ENCODE peak calls at places on chromosomes 1 and 21, in seven cellular contexts. A, P, L, Y, X, E and F are unnamed samples.

GRCh38 chr1:197464039-197464438 is 196.0 kb downstream of the CRB1 start:
- DNase-seq in A (peak; percentile 87), P (no peak), L (peak; percentile 46), Y (no peak), X (peak; percentile 11), E (no peak), F (no peak)

GRCh38 chr1:115462677-115463076 is 124.6 kb upstream of the NGF start:
- DNase-seq in A (no peak), P (no peak), L (no peak), Y (no peak), X (no peak), E (no peak), F (no peak)

GRCh38 chr1:102191723-102192122 is 195.0 kb upstream of the OLFM3 start:
- DNase-seq in A (peak; percentile 2), P (no peak), L (peak; percentile 75), Y (peak; percentile 59), X (peak; percentile 85), E (peak; percentile 54), F (peak; percentile 43)

GRCh38 chr1:110879758-110880606 is 7.0 kb downstream of the CD53 start:
- DNase-seq in A (no peak), P (peak; percentile 64), L (no peak), Y (peak; percentile 41), X (no peak), E (peak; percentile 50), F (no peak)

GRCh38 chr1:174969977-174970376 is 29.8 kb upstream of the CACYBP start:
- DNase-seq in A (peak; percentile 91), P (no peak), L (no peak), Y (no peak), X (no peak), E (no peak), F (no peak)

GRCh38 chr1:12447301-12447700 is 170.7 kb downstream of the DHRS3 start:
- DNase-seq in A (peak; percentile 95), P (no peak), L (no peak), Y (no peak), X (no peak), E (no peak), F (no peak)

GRCh38 chr21:15051652-15052554 is 12.9 kb downstream of the NRIP1 start:
- DNase-seq in A (peak; percentile 66), P (no peak), L (peak; percentile 26), Y (peak; percentile 61), X (no peak), E (no peak), F (no peak)

GRCh38 chr1:154407866-154408777 is 3.0 kb downstream of the IL6R start:
- DNase-seq in A (no peak), P (no peak), L (no peak), Y (no peak), X (no peak), E (no peak), F (no peak)

GRCh38 chr1:204356997-204357396 is 2.7 kb downstream of the PLEKHA6 start:
- DNase-seq in A (no peak), P (no peak), L (no peak), Y (no peak), X (no peak), E (no peak), F (no peak)

GRCh38 chr1:227399152-227399730 is 80.9 kb upstream of the CDC42BPA start:
- DNase-seq in A (no peak), P (no peak), L (no peak), Y (no peak), X (no peak), E (no peak), F (peak; percentile 29)

GRCh38 chr1:227396539-227397355 is 78.5 kb upstream of the CDC42BPA start:
- DNase-seq in A (peak; percentile 44), P (peak; percentile 87), L (no peak), Y (no peak), X (no peak), E (peak; percentile 46), F (no peak)

GRCh38 chr1:227397356-227397978 is 79.2 kb upstream of the CDC42BPA start:
- DNase-seq in A (no peak), P (no peak), L (no peak), Y (no peak), X (no peak), E (no peak), F (no peak)

GRCh38 chr1:227403535-227403934 is 85.2 kb upstream of the CDC42BPA start:
- DNase-seq in A (no peak), P (no peak), L (no peak), Y (no peak), X (no peak), E (no peak), F (no peak)

GRCh38 chr1:227401562-227402342 is 83.5 kb upstream of the CDC42BPA start:
- DNase-seq in A (no peak), P (no peak), L (no peak), Y (no peak), X (no peak), E (no peak), F (no peak)
- H3K4me3 ChIP-seq in A (no peak overlapping the region), P (no peak overlapping the region), L (no peak overlapping the region), Y (no peak overlapping the region), X (no peak overlapping the region), E (no peak overlapping the region), F (no peak overlapping the region)

GRCh38 chr21:45452696-45453307 is 47.8 kb downstream of the COL18A1 start:
- DNase-seq in A (no peak), P (no peak), L (no peak), Y (no peak), X (no peak), E (no peak), F (no peak)
- H3K79me2 ChIP-seq in A (no peaks in the 10 kb centered on the region), P (no peaks in the 10 kb centered on the region), L (peaks cover 30% of the 10 kb centered on the region), Y (no peaks in the 10 kb centered on the region), X (peaks cover 53% of the 10 kb centered on the region), E (peaks cover 11% of the 10 kb centered on the region), F (peaks cover 58% of the 10 kb centered on the region)

GRCh38 chr1:77467741-77468140 is 185.9 kb downstream of the AK5 start:
- DNase-seq in A (peak; percentile 14), P (no peak), L (no peak), Y (no peak), X (no peak), E (no peak), F (no peak)
- H3K27ac ChIP-seq in A (no peak overlapping the region), P (no peak overlapping the region), L (peak overlapping the region; percentile 10), Y (no peak overlapping the region), X (no peak overlapping the region), E (no peak overlapping the region), F (no peak overlapping the region)

DNA sequence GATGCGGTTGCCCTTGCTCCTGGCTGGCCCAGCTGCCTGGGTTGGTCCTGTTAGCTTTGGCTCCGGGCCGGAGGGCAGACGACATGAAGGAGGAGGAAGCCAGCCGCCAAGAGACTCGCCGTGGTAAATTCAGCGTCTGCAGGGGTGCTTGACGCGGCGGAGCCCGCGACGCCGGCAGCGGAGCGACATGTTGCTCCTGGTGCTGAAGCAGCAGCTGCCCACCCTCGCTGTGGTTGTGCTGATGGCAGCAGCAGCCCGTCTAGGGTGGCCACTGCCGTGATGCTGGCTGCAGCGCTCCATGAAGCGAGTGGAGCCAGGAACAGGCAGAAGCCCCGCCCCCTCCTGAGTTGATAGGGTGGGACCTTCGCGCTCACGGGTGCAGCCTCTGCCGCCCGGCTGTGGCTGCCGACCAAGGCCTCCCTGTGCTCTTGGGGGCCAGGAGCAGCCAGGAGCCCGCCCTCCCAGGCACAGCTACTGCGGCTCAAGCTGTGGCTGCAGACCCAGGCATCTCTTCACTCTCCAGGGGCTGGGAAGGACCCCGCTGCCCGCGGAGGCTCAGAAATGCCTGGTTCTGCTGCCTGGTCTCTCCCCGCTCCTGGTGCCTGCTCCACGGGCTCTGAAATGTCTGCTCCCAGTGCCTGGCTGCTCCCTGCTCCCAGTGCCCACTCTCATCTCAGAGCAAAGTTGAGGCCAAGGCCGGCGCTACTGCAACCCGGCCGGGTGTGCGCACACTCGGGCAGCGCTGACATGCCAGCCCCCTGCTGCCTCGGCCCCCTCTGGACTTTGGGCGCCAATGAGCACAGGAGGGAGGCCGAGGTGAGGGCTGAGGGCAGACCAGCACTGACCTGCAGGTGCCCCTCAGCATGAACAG is 4.4 kb upstream of the ZNF692 start:
- DNase-seq in A (peak; percentile 73), P (peak; percentile 69), L (peak; percentile 92), Y (peak; percentile 80), X (peak; percentile 87), E (peak; percentile 37), F (peak; percentile 76)
- H3K4me3 ChIP-seq in A (peak overlapping the region; percentile 66), P (peak overlapping the region; percentile 42), L (peak overlapping the region; percentile 31), Y (peak overlapping the region; percentile 66), X (peak overlapping the region; percentile 62), E (peak overlapping the region; percentile 35), F (peak overlapping the region; percentile 39)

DNA sequence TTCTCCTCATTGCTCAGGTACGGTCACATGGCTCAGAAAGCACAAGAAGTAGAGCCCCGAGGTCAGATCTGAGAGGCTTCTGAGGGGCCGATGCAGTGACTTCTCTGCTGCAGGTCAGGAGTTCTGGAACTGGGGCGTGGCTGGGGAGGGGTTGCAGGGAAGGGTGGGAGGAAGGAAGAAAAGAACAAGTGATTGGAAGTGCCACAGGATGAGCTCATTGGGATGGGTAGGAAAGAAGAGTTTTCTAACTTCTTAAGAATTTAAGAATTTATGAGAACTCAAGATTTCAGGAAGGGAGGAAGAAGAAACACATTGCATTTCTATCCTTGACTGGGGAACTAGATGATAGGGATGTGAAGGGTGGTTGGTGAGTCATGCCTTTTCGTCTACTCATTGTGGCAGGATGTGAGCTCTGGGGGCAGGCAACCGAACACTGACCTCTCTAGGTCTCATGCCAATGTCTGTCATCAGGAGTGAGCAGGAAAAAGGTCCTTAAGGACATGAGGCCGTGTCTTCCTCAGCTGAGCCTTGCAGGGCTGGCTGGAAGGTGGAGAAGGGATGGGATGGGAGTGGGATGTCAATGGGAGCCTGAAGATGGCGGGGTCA is 497 bp downstream of the FCRLB start:
- DNase-seq in A (peak; percentile 89), P (peak; percentile 69), L (no peak), Y (peak; percentile 91), X (no peak), E (peak; percentile 80), F (no peak)
- H3K79me2 ChIP-seq in A (no peaks in the 10 kb centered on the region), P (peaks cover 14% of the 10 kb centered on the region), L (no peaks in the 10 kb centered on the region), Y (peaks cover 14% of the 10 kb centered on the region), X (no peaks in the 10 kb centered on the region), E (no peaks in the 10 kb centered on the region), F (no peaks in the 10 kb centered on the region)